ENCODE peak calls at places on chromosomes 6 and 20, in eight cellular contexts. L, K, A, P, U, B, R and S are unnamed samples.
A peak's percentile ranks its signal among the peaks of the same experiment; 100 is the strongest.

GRCh38 chr20:10670521-10671220 is 3.1 kb downstream of the JAG1 start:
- DNase-seq in B (peak; percentile 47), R (peak; percentile 82), K (no peak), L (peak; percentile 63), P (no peak), A (no peak), U (no peak), S (no peak)

GRCh38 chr6:160431791-160432404 is 83.7 kb downstream of the SLC22A3 start:
- DNase-seq in B (no peak), R (no peak), U (peak; percentile 68), L (no peak), K (no peak), A (no peak), P (no peak), S (no peak)

GRCh38 chr6:119661628-119662027 is 312.1 kb upstream of the MAN1A1 start:
- DNase-seq in U (no peak), P (no peak), A (no peak), L (no peak), R (no peak), B (no peak), K (no peak), S (no peak)

GRCh38 chr6:157755032-157755751 is 67.9 kb upstream of the SNX9 start:
- DNase-seq in P (no peak), B (no peak), L (peak; percentile 37), R (no peak), U (no peak), A (no peak), K (no peak), S (no peak)

GRCh38 chr20:17646209-17646717 is 35.8 kb downstream of the RRBP1 start:
- DNase-seq in P (no peak), B (peak; percentile 31), R (no peak), A (no peak), L (no peak), U (no peak), K (no peak), S (no peak)

GRCh38 chr20:37918035-37918434 is 15.1 kb downstream of the VSTM2L start:
- DNase-seq in A (no peak), B (no peak), R (no peak), U (no peak), L (no peak), P (no peak), K (no peak), S (no peak)

GRCh38 chr6:12010635-12011275 is 1.4 kb upstream of the HIVEP1 start:
- DNase-seq in P (peak; percentile 66), B (no peak), K (peak; percentile 72), R (no peak), U (peak; percentile 31), L (no peak), A (no peak), S (no peak)

GRCh38 chr6:149319413-149319812 is 1.9 kb downstream of the TAB2 start:
- DNase-seq in R (no peak), P (no peak), A (no peak), B (no peak), K (no peak), U (no peak), L (peak; percentile 50), S (no peak)

GRCh38 chr6:1586861-1587450 is 22.8 kb upstream of the FOXC1 start:
- DNase-seq in B (no peak), K (no peak), U (no peak), P (no peak), L (no peak), A (no peak), R (no peak), S (no peak)

GRCh38 chr6:324116-324728 is 31.9 kb downstream of the DUSP22 start:
- DNase-seq in L (no peak), A (no peak), R (no peak), U (no peak), B (no peak), P (no peak), K (no peak), S (no peak)

GRCh38 chr6:323730-324088 is 31.4 kb downstream of the DUSP22 start:
- DNase-seq in B (no peak), L (no peak), U (no peak), A (no peak), K (no peak), R (no peak), P (no peak), S (no peak)

GRCh38 chr6:326896-327537 is 34.7 kb downstream of the DUSP22 start:
- DNase-seq in K (no peak), P (no peak), L (no peak), A (no peak), R (no peak), U (no peak), B (no peak), S (no peak)

GRCh38 chr6:322940-323729 is 30.8 kb downstream of the DUSP22 start:
- DNase-seq in R (peak; percentile 89), A (no peak), L (no peak), K (no peak), B (no peak), P (no peak), U (no peak), S (no peak)

DNA sequence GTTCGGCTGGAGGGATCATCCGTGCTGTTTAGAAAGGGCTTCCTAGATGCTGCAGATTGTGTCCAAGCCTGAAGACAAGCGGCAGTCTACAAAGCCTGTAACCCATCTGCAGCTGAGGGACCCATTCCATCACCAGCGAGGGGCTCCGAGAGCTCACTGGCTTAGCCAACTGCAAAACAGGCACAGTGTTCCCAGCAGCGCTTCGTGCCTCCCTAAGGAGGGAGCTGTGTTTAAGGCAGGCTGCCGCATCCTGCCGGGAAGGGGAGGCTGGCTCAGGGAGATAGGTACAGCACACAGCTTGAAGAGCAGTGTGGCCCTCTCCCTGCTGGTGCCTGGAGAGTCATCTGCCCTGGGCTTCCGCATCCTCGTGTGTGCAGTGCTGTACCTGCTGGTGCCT is 32.4 kb downstream of the DUSP22 start:
- DNase-seq in P (no peak), K (no peak), B (no peak), R (no peak), A (no peak), U (no peak), L (no peak), S (no peak)
- TF ChIP-seq MAX in P (no peak), K (no peak), B (no peak), R (no peak), A (no peak), U (no peak), L (no peak), S (no peak)

DNA sequence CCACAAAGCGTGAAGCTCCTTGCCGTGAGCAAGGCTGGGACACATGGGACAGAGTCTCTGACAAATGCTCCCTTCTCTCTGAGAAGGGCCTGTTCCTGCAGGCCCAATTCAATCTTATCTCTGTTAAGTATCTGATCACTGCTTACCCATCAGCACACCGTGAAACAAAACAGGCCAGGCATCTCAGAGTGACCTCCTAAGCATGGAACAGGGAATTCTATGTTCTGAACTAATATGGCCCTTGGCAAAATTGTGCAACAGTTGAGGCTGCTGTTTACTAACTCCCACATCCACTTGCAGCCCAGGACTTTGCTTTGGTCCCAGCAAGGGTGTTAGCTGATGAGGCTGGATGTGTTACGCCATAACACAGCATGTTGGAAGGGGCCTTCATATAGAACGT is 79.2 kb downstream of the GCLC start:
- DNase-seq in A (no peak), K (no peak), B (peak; percentile 29), L (no peak), U (no peak), R (no peak), P (no peak), S (no peak)
- TF ChIP-seq MAX in A (no peak), K (no peak), B (no peak), L (no peak), U (no peak), R (no peak), P (no peak), S (no peak)

GRCh38 chr6:107655245-107655644 is 165.3 kb downstream of the SOBP start:
- DNase-seq in K (peak; percentile 54), P (no peak), A (no peak), R (no peak), B (no peak), L (peak; percentile 29), U (no peak), S (no peak)
- TF ChIP-seq MAX in K (no peak), P (no peak), A (no peak), R (no peak), B (no peak), L (no peak), U (no peak), S (no peak)

GRCh38 chr6:42118162-42119001 is 24.0 kb downstream of the C6orf132 start:
- DNase-seq in L (no peak), R (no peak), A (no peak), U (no peak), K (no peak), P (peak; percentile 89), B (peak; percentile 83), S (no peak)
- TF ChIP-seq MAX in L (no peak), R (no peak), A (no peak), U (no peak), K (no peak), P (peak; percentile 60), B (peak; percentile 81), S (no peak)